ENCODE peak calls at places on chromosomes 13 and 19, in eight cellular contexts. J is substantia nigra; V is left ventricle myocardium superior; N is nephron progenitor cell; L is AG04450; P is mesothelial cell of epicardium; W is RPMI7951; R is activated naive CD4-positive, alpha-beta T cell treated with anti-CD3 and anti-CD28 coated beads for 36 hours. U is an unnamed sample.

GRCh38 chr13:100357764-100358163 is 230.8 kb downstream of the GGACT start:
- DNase-seq in W (no peak), J (no peak), L (no peak), R (no peak), P (no peak), V (no peak), N (no peak), U (no peak)

GRCh38 chr19:30593975-30594925 is 222.1 kb downstream of the ZNF536 start:
- DNase-seq in P (no peak), W (no peak), N (peak), V (no peak), L (no peak), J (no peak), R (no peak), U (no peak)

GRCh38 chr13:40181203-40181845 is 485.1 kb downstream of the FOXO1 start:
- DNase-seq in V (no peak), N (no peak), L (no peak), W (peak), J (no peak), P (no peak), R (no peak), U (no peak)

GRCh38 chr19:4722671-4723464 is 774 bp downstream of the DPP9 start:
- DNase-seq in L (no peak), P (no peak), N (peak), R (peak), V (no peak), W (peak), J (no peak), U (no peak)

GRCh38 chr19:41785653-41786052 is 10.7 kb upstream of the CEACAM3 start:
- DNase-seq in V (no peak), N (peak), W (peak), J (peak), P (no peak), R (peak), L (peak), U (peak)

GRCh38 chr19:33063356-33064116 is 1.2 kb downstream of the RHPN2 start:
- DNase-seq in J (no peak), R (no peak), P (no peak), W (peak), L (no peak), V (peak), N (peak), U (no peak)

GRCh38 chr19:35904312-35905068 is 2.2 kb downstream of the HCST start:
- DNase-seq in N (no peak), R (no peak), V (no peak), L (no peak), W (no peak), P (no peak), J (peak), U (no peak)

GRCh38 chr13:59477011-59477410 is 686.7 kb downstream of the DIAPH3 start:
- DNase-seq in P (no peak), J (no peak), N (no peak), L (no peak), R (no peak), W (no peak), V (no peak), U (no peak)

GRCh38 chr13:39016789-39017188 is 21.1 kb downstream of the PROSER1 start:
- DNase-seq in R (peak), J (no peak), V (no peak), L (no peak), P (no peak), N (peak), W (peak), U (no peak)

GRCh38 chr19:42250666-42251531 is 4.0 kb downstream of the ERF start:
- DNase-seq in P (no peak), W (no peak), L (no peak), V (peak), R (peak), N (no peak), J (peak), U (no peak)

GRCh38 chr13:31045621-31046081 is 113.2 kb downstream of the TEX26 start:
- DNase-seq in R (peak), P (no peak), W (peak), L (peak), V (no peak), N (no peak), J (no peak), U (peak)

GRCh38 chr13:74168263-74168675 is 34.1 kb upstream of the KLF12 start:
- DNase-seq in W (no peak), P (no peak), N (no peak), J (no peak), R (no peak), V (no peak), L (no peak), U (no peak)

GRCh38 chr13:109647046-109647445 is 139.3 kb downstream of the IRS2 start:
- DNase-seq in L (no peak), W (no peak), V (no peak), N (no peak), J (no peak), R (no peak), P (no peak), U (no peak)

GRCh38 chr19:35975608-35976214 is 19.3 kb upstream of the SDHAF1 start:
- DNase-seq in V (no peak), N (peak), R (peak), L (no peak), P (no peak), J (no peak), W (no peak), U (no peak)

GRCh38 chr19:31258211-31259052 is 90.8 kb downstream of the TSHZ3 start:
- DNase-seq in L (no peak), N (no peak), V (no peak), P (no peak), J (no peak), W (no peak), R (no peak), U (no peak)

GRCh38 chr13:91879360-91879759 is 480.9 kb downstream of the GPC5 start:
- DNase-seq in L (no peak), V (no peak), R (no peak), W (no peak), N (no peak), P (no peak), J (no peak), U (no peak)

GRCh38 chr13:80361883-80362327 is 21.0 kb upstream of the SPRY2 start:
- DNase-seq in R (no peak), L (no peak), P (no peak), N (peak), W (peak), J (peak), V (no peak), U (no peak)